ENCODE peak calls at places on chromosomes 16 and 17, in seven cellular contexts. Y is GM12865, Z is colonic mucosa, C is brain microvascular endothelial cell, Q is heart right ventricle, J is astrocyte of the spinal cord, K is cardiac fibroblast. B is an unnamed sample.
A peak's percentile ranks its signal among the peaks of the same experiment; 100 is the strongest.

GRCh38 chr16:287298-287811 is 4.4 kb downstream of the PDIA2 start:
- DNase-seq in Y (no peak), Z (no peak), C (no peak), Q (no peak), J (no peak), K (no peak), B (no peak)

GRCh38 chr17:17605747-17606083 is 14.2 kb upstream of the PEMT start:
- DNase-seq in Y (peak; percentile 24), Z (no peak), C (peak; percentile 23), Q (no peak), J (no peak), K (peak; percentile 48), B (no peak)

GRCh38 chr17:81909966-81910839 is 996 bp downstream of the PCYT2 start:
- DNase-seq in Y (no peak), Z (peak; percentile 64), C (no peak), Q (no peak), J (no peak), K (no peak), B (no peak)

GRCh38 chr17:46868689-46869187 is 17.4 kb downstream of the WNT9B start:
- DNase-seq in Y (no peak), Z (no peak), C (no peak), Q (no peak), J (peak; percentile 44), K (no peak), B (no peak)

GRCh38 chr17:27240086-27240801 is 53.7 kb upstream of the WSB1 start:
- DNase-seq in Y (no peak), Z (no peak), C (no peak), Q (no peak), J (no peak), K (no peak), B (no peak)

GRCh38 chr17:61397086-61397842 is 2.4 kb upstream of the TBX2 start:
- DNase-seq in Y (no peak), Z (no peak), C (no peak), Q (no peak), J (no peak), K (peak; percentile 57), B (no peak)

GRCh38 chr16:19294156-19294649 is 8.7 kb downstream of the CLEC19A start:
- DNase-seq in Y (peak; percentile 74), Z (no peak), C (no peak), Q (peak; percentile 20), J (no peak), K (no peak), B (no peak)

GRCh38 chr16:81585785-81586184 is 141.2 kb downstream of the CMIP start:
- DNase-seq in Y (no peak), Z (no peak), C (no peak), Q (no peak), J (no peak), K (peak; percentile 8), B (no peak)

GRCh38 chr16:68668266-68668665 is 23.2 kb downstream of the CDH3 start:
- DNase-seq in Y (peak; percentile 77), Z (no peak), C (no peak), Q (no peak), J (no peak), K (no peak), B (no peak)

GRCh38 chr16:2422123-2422867 is 7.0 kb upstream of the CCNF start:
- DNase-seq in Y (no peak), Z (no peak), C (no peak), Q (no peak), J (no peak), K (no peak), B (no peak)

GRCh38 chr16:566475-567361 is at the start of gene NHLRC4:
- DNase-seq in Y (peak; percentile 86), Z (peak; percentile 76), C (peak; percentile 56), Q (peak; percentile 78), J (peak; percentile 39), K (peak; percentile 74), B (no peak)

GRCh38 chr16:11004957-11005610 is 60.7 kb downstream of the CLEC16A start:
- DNase-seq in Y (no peak), Z (no peak), C (no peak), Q (no peak), J (peak; percentile 40), K (peak; percentile 86), B (peak; percentile 47)

GRCh38 chr17:42675348-42675983 is 1.3 kb downstream of the PLEKHH3 start:
- DNase-seq in Y (peak; percentile 31), Z (no peak), C (no peak), Q (peak; percentile 77), J (no peak), K (no peak), B (no peak)

GRCh38 chr17:81513669-81514484 is 1.3 kb upstream of the ACTG1 start:
- DNase-seq in Y (peak; percentile 65), Z (peak; percentile 72), C (peak; percentile 63), Q (peak; percentile 73), J (peak; percentile 78), K (peak; percentile 78), B (peak; percentile 38)

GRCh38 chr16:18050234-18050633 is 286.3 kb downstream of the NPIPA8 start:
- DNase-seq in Y (no peak), Z (no peak), C (no peak), Q (no peak), J (no peak), K (no peak), B (no peak)

GRCh38 chr16:67922740-67923139 is 8.9 kb downstream of the CTRL start:
- DNase-seq in Y (no peak), Z (no peak), C (no peak), Q (no peak), J (no peak), K (no peak), B (no peak)

GRCh38 chr17:12667299-12667958 is 1.7 kb downstream of the MYOCD start:
- DNase-seq in Y (peak; percentile 54), Z (no peak), C (peak; percentile 78), Q (no peak), J (peak; percentile 73), K (peak; percentile 76), B (peak; percentile 31)

GRCh38 chr16:78183886-78184553 is 84.6 kb downstream of the WWOX start:
- DNase-seq in Y (no peak), Z (no peak), C (no peak), Q (no peak), J (peak; percentile 29), K (no peak), B (no peak)

GRCh38 chr17:14297161-14297851 is 3.6 kb upstream of the HS3ST3B1 start:
- DNase-seq in Y (no peak), Z (no peak), C (no peak), Q (peak; percentile 67), J (peak; percentile 51), K (peak; percentile 51), B (no peak)

GRCh38 chr17:60641810-60642220 is 35.8 kb upstream of the BCAS3 start:
- DNase-seq in Y (peak; percentile 74), Z (peak; percentile 79), C (peak; percentile 72), Q (no peak), J (peak; percentile 84), K (peak; percentile 90), B (peak; percentile 40)

GRCh38 chr16:2079991-2080390 is 32.2 kb downstream of the TSC2 start:
- DNase-seq in Y (no peak), Z (no peak), C (no peak), Q (no peak), J (no peak), K (no peak), B (no peak)

DNA sequence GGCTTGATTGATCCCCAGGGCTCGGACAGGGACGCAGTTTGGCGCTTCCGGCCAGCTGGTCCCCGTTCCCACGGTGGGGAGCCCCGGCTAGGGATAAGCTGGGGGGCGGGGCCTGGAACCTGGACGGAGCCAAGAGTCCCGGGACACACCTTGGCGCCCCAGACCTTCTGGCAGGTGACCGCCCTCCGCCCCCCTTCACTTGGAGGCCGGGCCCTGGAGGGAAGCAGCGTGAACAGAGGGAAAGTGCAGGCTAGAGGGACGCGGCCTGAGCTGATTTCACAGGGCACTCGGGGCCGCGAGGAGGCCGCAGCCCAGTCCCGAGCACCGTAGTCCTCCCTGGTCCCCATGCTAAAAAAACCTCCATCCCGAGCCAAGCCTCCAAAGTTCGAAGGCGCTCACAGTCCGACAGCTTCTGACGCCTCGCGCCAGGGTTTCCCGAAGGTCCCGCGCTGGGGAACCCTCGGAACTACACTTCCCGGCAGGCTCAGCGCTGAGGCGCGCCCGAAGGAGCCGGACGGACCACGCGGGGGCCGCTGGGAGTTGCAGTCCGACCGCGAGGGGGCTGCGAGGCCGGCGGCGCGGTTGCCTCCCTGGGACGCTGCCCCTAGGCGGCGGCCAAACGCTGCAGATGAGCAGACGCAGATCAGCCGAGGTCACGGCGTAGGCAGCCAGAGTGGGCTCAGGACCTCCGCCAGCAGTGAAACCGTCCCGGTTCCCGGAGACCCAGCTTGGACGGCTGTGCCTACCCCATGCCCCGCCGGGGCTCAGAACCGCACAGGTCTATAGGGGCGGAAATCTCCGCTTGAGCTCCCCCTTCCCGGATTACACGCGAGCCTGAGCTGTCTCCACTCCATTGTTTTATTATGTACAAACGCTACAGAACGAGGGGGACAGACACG is at the start of gene TBX6:
- DNase-seq in Y (peak; percentile 97), Z (peak; percentile 93), C (peak; percentile 82), Q (peak; percentile 95), J (peak; percentile 86), K (peak; percentile 89), B (peak; percentile 58)
- H3K4me3 ChIP-seq in Y (peak within 1 kb of the TSS; percentile 87), Z (peak within 1 kb of the TSS; percentile 60), C (peak within 1 kb of the TSS; percentile 62), Q (peak within 1 kb of the TSS; percentile 65), J (peak within 1 kb of the TSS; percentile 45), K (peak within 1 kb of the TSS; percentile 43), B (peak within 1 kb of the TSS; percentile 50)

DNA sequence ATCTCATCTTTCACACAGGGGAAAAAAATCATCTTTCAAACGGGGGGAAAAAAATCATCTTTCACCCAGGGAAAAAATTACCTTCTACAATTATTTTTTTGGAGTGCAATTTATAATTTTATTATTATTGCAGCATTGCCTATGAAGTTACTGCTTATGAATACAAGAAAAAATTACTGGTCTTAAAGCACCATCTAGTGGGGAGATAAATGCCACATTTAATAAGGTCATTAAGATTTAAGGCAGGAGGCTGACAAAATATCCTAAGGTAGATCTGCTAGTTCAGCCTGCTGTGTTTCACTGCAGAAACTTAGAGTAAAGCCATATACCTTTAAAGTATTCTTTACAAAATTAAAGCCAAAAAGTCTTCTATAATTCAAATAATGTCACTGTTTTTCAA is 13.7 kb downstream of the SHCBP1 start:
- DNase-seq in Y (peak; percentile 55), Z (no peak), C (no peak), Q (no peak), J (peak; percentile 76), K (peak; percentile 81), B (peak; percentile 24)
- H3K4me3 ChIP-seq in Y (no peak overlapping the region), Z (no peak overlapping the region), C (no peak overlapping the region), Q (no peak overlapping the region), J (no peak overlapping the region), K (no peak overlapping the region), B (no peak overlapping the region)

GRCh38 chr17:73324711-73325526 is 13.1 kb upstream of the CDC42EP4 start:
- DNase-seq in Y (no peak), Z (no peak), C (no peak), Q (no peak), J (no peak), K (no peak), B (no peak)
- H3K4me3 ChIP-seq in Y (no peak overlapping the region), Z (no peak overlapping the region), C (no peak overlapping the region), Q (no peak overlapping the region), J (no peak overlapping the region), K (no peak overlapping the region), B (no peak overlapping the region)

DNA sequence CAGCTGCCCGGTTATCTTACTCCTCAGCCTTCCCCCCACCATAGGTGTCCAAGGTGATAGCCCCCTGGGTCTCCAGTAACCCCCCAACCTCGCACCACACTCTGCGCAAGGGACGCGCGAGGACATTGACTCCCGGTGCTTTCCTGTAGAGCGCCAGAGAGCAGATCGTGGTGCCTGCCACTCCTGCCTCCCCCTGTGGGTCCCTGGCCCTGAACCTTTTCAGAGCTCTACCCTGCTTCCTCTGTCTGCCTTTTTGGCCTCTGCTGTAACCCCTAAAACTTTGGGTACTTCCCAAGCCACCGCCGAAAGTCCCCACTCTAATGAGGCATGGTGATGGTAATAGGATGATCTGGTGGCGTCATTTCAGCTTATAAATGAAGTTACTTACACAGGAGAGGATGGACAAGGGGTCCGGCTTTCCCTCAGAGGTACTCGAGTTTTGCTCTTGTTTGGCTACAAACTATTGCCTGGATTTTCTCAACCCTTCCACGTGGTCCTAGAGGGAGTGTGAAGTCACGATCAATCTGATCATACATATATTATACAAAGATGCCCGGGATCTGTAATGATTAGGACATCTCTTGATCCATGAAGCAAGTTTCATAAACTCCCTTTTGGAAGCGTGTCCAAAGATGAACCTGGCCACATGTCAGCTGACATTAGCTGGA is 2.1 kb upstream of the CDH11 start:
- DNase-seq in Y (peak; percentile 8), Z (peak; percentile 20), C (no peak), Q (no peak), J (no peak), K (no peak), B (no peak)
- H3K4me3 ChIP-seq in Y (no peak overlapping the region), Z (peak overlapping the region; percentile 47), C (peak overlapping the region; percentile 73), Q (peak overlapping the region; percentile 64), J (peak overlapping the region; percentile 98), K (peak overlapping the region; percentile 68), B (peak overlapping the region; percentile 94)